ENCODE peak calls at places on chromosomes 16 and 17, in nine cellular contexts. U is LHCN-M2, Y is fibroblast of pulmonary artery, G is AG09319, X is iPS DF 19.7, W is left ventricle myocardium inferior, C is HEK293T, H is head of caudate nucleus, A is NCI-H526 treated with DMSO at 0.1 percent for 48 hours. L is an unnamed sample.

GRCh38 chr17:12744298-12744697 is 45.0 kb upstream of the ARHGAP44 start:
- DNase-seq in G (no peak), U (no peak), Y (peak; percentile 47), W (peak; percentile 57), C (no peak), H (no peak), X (no peak), A (no peak), L (no peak)

GRCh38 chr16:75402821-75403475 is 30.4 kb downstream of the CFDP1 start:
- DNase-seq in H (no peak), W (no peak), A (no peak), X (no peak), Y (peak; percentile 72), C (peak; percentile 13), U (peak; percentile 40), G (no peak), L (peak; percentile 67)

GRCh38 chr16:67260426-67261063 is 11.8 kb downstream of the SLC9A5 start:
- DNase-seq in G (peak; percentile 52), C (peak; percentile 43), H (peak; percentile 65), Y (peak; percentile 79), W (no peak), U (peak; percentile 60), X (no peak), A (peak; percentile 6), L (peak; percentile 76)

GRCh38 chr17:62703269-62703775 is 75.9 kb downstream of the MRC2 start:
- DNase-seq in G (no peak), W (no peak), U (peak; percentile 80), H (no peak), Y (no peak), A (no peak), C (no peak), X (no peak), L (no peak)

GRCh38 chr17:16477255-16477654 is 14.7 kb downstream of the LRRC75A start:
- DNase-seq in W (peak; percentile 37), G (peak; percentile 47), U (peak; percentile 89), C (no peak), X (no peak), H (no peak), Y (peak; percentile 83), A (no peak), L (no peak)

GRCh38 chr17:62630365-62631085 is 3.1 kb downstream of the MRC2 start:
- DNase-seq in W (no peak), A (no peak), H (no peak), U (peak; percentile 22), X (no peak), C (no peak), G (no peak), Y (no peak), L (no peak)

GRCh38 chr16:71929048-71929447 is 33.7 kb downstream of the IST1 start:
- DNase-seq in X (no peak), A (no peak), Y (peak; percentile 67), H (peak; percentile 63), W (no peak), C (no peak), U (peak; percentile 77), G (peak; percentile 28), L (no peak)

GRCh38 chr16:1299012-1299867 is 10.2 kb upstream of the UBE2I start:
- DNase-seq in U (no peak), X (no peak), A (no peak), H (no peak), Y (no peak), C (no peak), G (no peak), W (no peak), L (no peak)